ENCODE peak calls at places on chromosomes 16 and 17, in ten cellular contexts. C is lower leg skin; Z is PC-3; A is naive thymus-derived CD8-positive, alpha-beta T cell; W is aorta; R is activated T-cell treated with anti-CD3 and anti-CD28 coated beads for 4 hours; P is activated CD4-positive, alpha-beta T cell treated with anti-CD3 and anti-CD28 coated beads for 48 hours; T is breast epithelium; N is NCI-H2029 treated with DMSO at 0.1 percent for 48 hours; O is neural crest cell. G is an unnamed sample.

GRCh38 chr16:56814537-56815432 is 50.2 kb upstream of the SLC12A3 start:
- DNase-seq in C (no peak), Z (no peak), A (no peak), W (no peak), R (no peak), P (no peak), T (no peak), N (no peak), O (no peak), G (no peak)

GRCh38 chr16:63983401-63983800 is 1138.5 kb downstream of the CDH11 start:
- DNase-seq in C (no peak), Z (peak; percentile 44), A (no peak), W (no peak), R (no peak), P (no peak), T (no peak), N (no peak), O (no peak), G (no peak)

GRCh38 chr17:75691371-75692290 is 24.5 kb downstream of the SAP30BP start:
- DNase-seq in C (no peak), Z (peak; percentile 49), A (no peak), W (peak; percentile 27), R (no peak), P (peak; percentile 74), T (no peak), N (no peak), O (no peak), G (no peak)

GRCh38 chr17:75640556-75641119 is 7.4 kb downstream of the SMIM5 start:
- DNase-seq in C (no peak), Z (no peak), A (no peak), W (peak; percentile 53), R (no peak), P (no peak), T (no peak), N (no peak), O (no peak), G (no peak)

GRCh38 chr17:2083613-2084128 is 28.8 kb downstream of the HIC1 start:
- DNase-seq in C (no peak), Z (no peak), A (no peak), W (no peak), R (no peak), P (no peak), T (no peak), N (no peak), O (no peak), G (no peak)

GRCh38 chr16:16096161-16096857 is 127.0 kb downstream of the ABCC6 start:
- DNase-seq in C (no peak), Z (no peak), A (no peak), W (peak; percentile 87), R (no peak), P (no peak), T (no peak), N (no peak), O (no peak), G (no peak)

GRCh38 chr16:72501739-72502653 is 330.0 kb upstream of the PMFBP1 start:
- DNase-seq in C (peak; percentile 15), Z (peak; percentile 69), A (peak; percentile 66), W (no peak), R (peak; percentile 1), P (peak; percentile 55), T (no peak), N (no peak), O (peak; percentile 55), G (peak; percentile 65)

GRCh38 chr16:85192233-85192632 is 80.0 kb upstream of the CIBAR2 start:
- DNase-seq in C (no peak), Z (no peak), A (no peak), W (no peak), R (no peak), P (no peak), T (no peak), N (no peak), O (no peak), G (no peak)

GRCh38 chr16:55835578-55835977 is 2.7 kb upstream of the CES1 start:
- DNase-seq in C (peak; percentile 82), Z (no peak), A (no peak), W (no peak), R (no peak), P (no peak), T (no peak), N (no peak), O (no peak), G (no peak)

GRCh38 chr17:30220414-30220813 is 15.1 kb downstream of the SLC6A4 start:
- DNase-seq in C (no peak), Z (no peak), A (no peak), W (no peak), R (no peak), P (no peak), T (no peak), N (no peak), O (no peak), G (no peak)

GRCh38 chr17:1255041-1255440 is 15.2 kb upstream of the BHLHA9 start:
- DNase-seq in C (no peak), Z (no peak), A (no peak), W (no peak), R (no peak), P (no peak), T (no peak), N (no peak), O (no peak), G (no peak)

GRCh38 chr17:77365584-77366186 is 224.9 kb downstream of the SEC14L1 start:
- DNase-seq in C (peak; percentile 78), Z (peak; percentile 82), A (no peak), W (peak; percentile 92), R (no peak), P (peak; percentile 46), T (peak; percentile 92), N (no peak), O (no peak), G (no peak)

GRCh38 chr17:49508891-49509587 is 13.9 kb downstream of the NGFR start:
- DNase-seq in C (no peak), Z (no peak), A (peak; percentile 59), W (no peak), R (no peak), P (no peak), T (no peak), N (no peak), O (no peak), G (no peak)

GRCh38 chr17:51441431-51441830 is 181.1 kb downstream of the UTP18 start:
- DNase-seq in C (no peak), Z (no peak), A (no peak), W (no peak), R (no peak), P (no peak), T (no peak), N (no peak), O (no peak), G (no peak)

GRCh38 chr17:31593806-31594205 is 202.3 kb downstream of the RAB11FIP4 start:
- DNase-seq in C (no peak), Z (no peak), A (no peak), W (peak; percentile 84), R (no peak), P (no peak), T (no peak), N (no peak), O (no peak), G (no peak)

GRCh38 chr17:47999612-48000011 is 28.7 kb downstream of the CDK5RAP3 start:
- DNase-seq in C (no peak), Z (peak; percentile 75), A (no peak), W (no peak), R (no peak), P (peak; percentile 18), T (no peak), N (no peak), O (no peak), G (no peak)

GRCh38 chr16:86784267-86784626 is 205.9 kb downstream of the FOXL1 start:
- DNase-seq in C (no peak), Z (peak; percentile 9), A (no peak), W (no peak), R (no peak), P (no peak), T (no peak), N (no peak), O (no peak), G (no peak)

GRCh38 chr16:31409433-31409832 is 16.3 kb downstream of the ITGAD start:
- DNase-seq in C (no peak), Z (peak; percentile 37), A (no peak), W (no peak), R (no peak), P (no peak), T (no peak), N (no peak), O (no peak), G (no peak)

GRCh38 chr17:79154446-79154845 is 79.8 kb downstream of the ENGASE start:
- DNase-seq in C (no peak), Z (no peak), A (no peak), W (no peak), R (no peak), P (no peak), T (no peak), N (peak; percentile 36), O (no peak), G (no peak)

GRCh38 chr17:35780876-35781409 is 14.5 kb downstream of the MMP28 start:
- DNase-seq in C (no peak), Z (no peak), A (no peak), W (no peak), R (no peak), P (no peak), T (no peak), N (no peak), O (no peak), G (no peak)

GRCh38 chr16:20359997-20360396 is 7.5 kb upstream of the UMOD start:
- DNase-seq in C (no peak), Z (no peak), A (no peak), W (no peak), R (no peak), P (no peak), T (no peak), N (no peak), O (peak; percentile 32), G (peak; percentile 15)

GRCh38 chr17:27506348-27507218 is 50.3 kb downstream of the KSR1 start:
- DNase-seq in C (no peak), Z (peak; percentile 36), A (no peak), W (no peak), R (no peak), P (no peak), T (no peak), N (no peak), O (no peak), G (no peak)

GRCh38 chr16:88917146-88917914 is 50.9 kb upstream of the PABPN1L start:
- DNase-seq in C (no peak), Z (no peak), A (no peak), W (no peak), R (no peak), P (no peak), T (no peak), N (no peak), O (no peak), G (no peak)

GRCh38 chr16:81550412-81550768 is 105.8 kb downstream of the CMIP start:
- DNase-seq in C (no peak), Z (no peak), A (no peak), W (peak; percentile 13), R (no peak), P (no peak), T (no peak), N (no peak), O (no peak), G (no peak)

GRCh38 chr16:48535831-48536599 is 74.0 kb downstream of the N4BP1 start:
- DNase-seq in C (no peak), Z (no peak), A (no peak), W (peak; percentile 87), R (no peak), P (no peak), T (no peak), N (no peak), O (no peak), G (peak; percentile 5)

GRCh38 chr16:27084296-27085065 is 17.8 kb downstream of the C16orf82 start:
- DNase-seq in C (no peak), Z (no peak), A (no peak), W (no peak), R (no peak), P (no peak), T (peak; percentile 40), N (no peak), O (no peak), G (no peak)

GRCh38 chr16:84144301-84144858 is 597 bp downstream of the HSDL1 start:
- DNase-seq in C (no peak), Z (peak; percentile 6), A (peak; percentile 76), W (peak; percentile 77), R (peak; percentile 10), P (peak; percentile 64), T (no peak), N (no peak), O (peak; percentile 23), G (no peak)

GRCh38 chr17:34892864-34893263 is 68.4 kb downstream of the CCT6B start:
- DNase-seq in C (no peak), Z (peak; percentile 9), A (no peak), W (no peak), R (no peak), P (peak; percentile 49), T (no peak), N (no peak), O (peak; percentile 39), G (peak; percentile 46)